ENCODE peak calls at places on chromosomes 12 and 14, in eight cellular contexts. T is testis, L is thyroid gland, B is ovary, N is uterus, P is body of pancreas, M is stomach, V is IMR-90. D is an unnamed sample.

GRCh38 chr14:63405715-63406114 is 87.0 kb upstream of the GPHB5 start:
- DNase-seq in T (no peak), B (no peak), L (no peak), M (no peak), N (no peak), P (no peak), V (no peak), D (no peak)

GRCh38 chr12:60805340-60805739 is 1209.5 kb downstream of the SLC16A7 start:
- DNase-seq in L (peak; percentile 29), P (no peak), V (no peak), T (no peak), M (no peak), N (no peak), B (no peak), D (no peak)

GRCh38 chr14:53921027-53921426 is 35.6 kb downstream of the BMP4 start:
- DNase-seq in N (no peak), M (no peak), P (no peak), V (no peak), B (no peak), L (no peak), T (no peak), D (no peak)

GRCh38 chr12:42234970-42235369 is 3.1 kb downstream of the YAF2 start:
- DNase-seq in M (no peak), L (no peak), N (peak; percentile 27), P (no peak), B (peak; percentile 17), T (peak; percentile 27), V (peak; percentile 19), D (no peak)

GRCh38 chr12:22459872-22460490 is 84.4 kb downstream of the C2CD5 start:
- DNase-seq in P (no peak), N (no peak), V (peak; percentile 54), B (no peak), M (no peak), L (no peak), T (no peak), D (no peak)

GRCh38 chr14:64232095-64232830 is 61.9 kb downstream of the ESR2 start:
- DNase-seq in P (no peak), L (no peak), N (no peak), V (peak; percentile 96), M (no peak), B (no peak), T (no peak), D (no peak)

GRCh38 chr12:42904683-42905418 is 315.3 kb upstream of the PRICKLE1 start:
- DNase-seq in B (no peak), L (no peak), T (no peak), V (no peak), P (no peak), M (no peak), N (no peak), D (no peak)

GRCh38 chr14:67636361-67636919 is 16.7 kb downstream of the ARG2 start:
- DNase-seq in V (peak; percentile 19), N (no peak), M (no peak), B (no peak), T (no peak), P (no peak), L (peak; percentile 49), D (no peak)

GRCh38 chr12:56220611-56221232 is 1.0 kb downstream of the RNF41 start:
- DNase-seq in T (no peak), P (peak; percentile 7), N (no peak), M (no peak), L (peak; percentile 66), B (no peak), V (peak; percentile 47), D (no peak)

GRCh38 chr12:10131101-10131632 is 1.2 kb upstream of the CLEC7A start:
- DNase-seq in N (no peak), L (no peak), P (no peak), M (no peak), T (no peak), B (no peak), V (no peak), D (no peak)

GRCh38 chr12:87216436-87216835 is 812.8 kb downstream of the C12orf50 start:
- DNase-seq in P (no peak), T (no peak), B (no peak), N (no peak), V (peak; percentile 10), M (no peak), L (no peak), D (no peak)

GRCh38 chr14:56333361-56334279 is 215.4 kb downstream of the PELI2 start:
- DNase-seq in L (no peak), N (no peak), B (no peak), V (peak; percentile 93), T (no peak), P (peak; percentile 12), M (no peak), D (no peak)

GRCh38 chr12:95169368-95169767 is 47.9 kb downstream of the FGD6 start:
- DNase-seq in L (no peak), V (peak; percentile 92), T (no peak), P (peak; percentile 36), B (no peak), N (no peak), M (peak; percentile 33), D (no peak)

GRCh38 chr12:104290320-104290719 is 13.2 kb upstream of the EID3 start:
- DNase-seq in P (no peak), N (no peak), B (no peak), V (no peak), M (no peak), T (no peak), L (no peak), D (no peak)

GRCh38 chr12:104290855-104291254 is 12.7 kb upstream of the EID3 start:
- DNase-seq in L (no peak), V (no peak), B (no peak), P (no peak), T (no peak), M (no peak), N (no peak), D (no peak)

GRCh38 chr12:104285740-104286537 is 17.6 kb upstream of the EID3 start:
- DNase-seq in M (peak; percentile 60), P (no peak), V (peak; percentile 70), N (no peak), L (peak; percentile 77), T (no peak), B (no peak), D (no peak)

GRCh38 chr12:104286538-104287482 is 16.7 kb upstream of the EID3 start:
- DNase-seq in N (peak; percentile 93), L (peak; percentile 96), M (peak; percentile 95), V (peak; percentile 96), T (peak; percentile 96), B (peak; percentile 92), P (peak; percentile 95), D (peak; percentile 95)

GRCh38 chr12:104288635-104289258 is 14.8 kb upstream of the EID3 start:
- DNase-seq in V (peak; percentile 77), T (peak; percentile 89), L (peak; percentile 85), N (peak; percentile 81), P (peak; percentile 88), B (peak; percentile 77), M (peak; percentile 87), D (peak; percentile 82)
- TF ChIP-seq CTCF in V (no peak), T (no peak), L (no peak), N (no peak), P (no peak), B (no peak), M (no peak), D (no peak)

DNA sequence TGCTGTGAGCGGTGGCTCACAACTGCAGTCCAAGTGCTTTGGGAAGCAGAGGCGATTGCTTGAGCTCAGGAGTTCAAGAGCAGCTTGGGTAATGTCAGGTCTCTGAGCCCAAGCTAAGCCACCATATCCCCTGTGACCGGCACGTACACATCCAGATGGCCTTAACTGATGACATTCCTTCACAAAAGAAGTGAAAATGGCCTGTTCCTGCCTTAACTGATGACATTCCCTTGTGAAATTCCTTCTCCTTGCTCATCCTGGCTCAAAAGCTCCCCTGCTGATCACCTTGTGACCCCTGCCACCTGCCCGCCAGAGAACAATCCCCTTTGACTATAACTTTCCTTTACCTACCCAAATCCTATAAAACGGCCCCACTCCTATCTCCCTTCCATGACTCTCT is 48.6 kb downstream of the SLC25A47 start:
- DNase-seq in T (no peak), M (no peak), L (no peak), B (no peak), P (no peak), N (no peak), V (no peak), D (no peak)
- TF ChIP-seq POLR2A in T (no peak), M (no peak), L (no peak), B (no peak), P (no peak), N (no peak), V (no peak), D (no peak)

GRCh38 chr12:12811343-12811742 is 1.8 kb upstream of the DDX47 start:
- DNase-seq in B (no peak), N (no peak), V (no peak), L (no peak), T (no peak), M (no peak), P (no peak), D (no peak)
- H3K4me1 ChIP-seq in B (peaks cover 12% of the 10 kb centered on the region), N (no peaks in the 10 kb centered on the region), V (peaks cover 11% of the 10 kb centered on the region), L (peaks cover 34% of the 10 kb centered on the region), T (peaks cover 47% of the 10 kb centered on the region), M (peaks cover 39% of the 10 kb centered on the region), P (peaks cover 31% of the 10 kb centered on the region), D (peaks cover 12% of the 10 kb centered on the region)

GRCh38 chr12:48744251-48745008 is 27.9 kb upstream of the CCNT1 start:
- DNase-seq in V (no peak), M (no peak), L (no peak), B (no peak), N (no peak), T (no peak), P (no peak), D (no peak)

GRCh38 chr12:48750769-48751356 is 34.4 kb upstream of the CCNT1 start:
- DNase-seq in V (peak; percentile 44), M (no peak), N (no peak), L (no peak), P (no peak), T (no peak), B (no peak), D (no peak)

GRCh38 chr12:48750215-48750614 is 33.7 kb upstream of the CCNT1 start:
- DNase-seq in P (no peak), T (no peak), B (no peak), L (no peak), M (no peak), N (no peak), V (peak; percentile 73), D (no peak)
- TF ChIP-seq CTCF in P (no peak), T (no peak), B (no peak), L (no peak), M (no peak), N (no peak), V (no peak), D (no peak)

DNA sequence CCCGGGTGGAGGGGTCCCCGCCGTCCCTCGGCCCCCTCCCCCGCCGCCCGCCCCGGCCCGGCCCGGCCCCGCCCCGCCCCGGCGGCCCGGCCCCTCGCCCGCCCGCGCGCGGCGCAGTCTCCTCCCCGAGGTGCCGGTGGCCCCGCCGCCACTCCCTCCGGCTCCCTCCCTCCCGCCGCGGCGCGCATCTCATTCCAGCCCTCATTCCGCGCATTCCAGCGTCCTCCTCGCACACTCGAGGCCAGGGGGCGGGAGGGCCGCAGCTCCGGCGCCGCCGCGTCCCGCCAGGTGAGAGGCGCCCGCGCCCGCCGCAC is at the start of gene TEAD4:
- DNase-seq in P (peak; percentile 81), N (peak; percentile 69), T (peak; percentile 44), M (peak; percentile 64), V (peak; percentile 74), B (peak; percentile 40), L (peak; percentile 95), D (no peak)
- TF ChIP-seq POLR2A in P (no peak), N (no peak), T (no peak), M (no peak), V (no peak), B (no peak), L (peak; percentile 79), D (no peak)

GRCh38 chr12:105352049-105352448 is 21.6 kb downstream of the C12orf75 start:
- DNase-seq in N (no peak), V (no peak), B (no peak), T (no peak), L (no peak), P (no peak), M (no peak), D (no peak)
- H3K4me1 ChIP-seq in N (no peaks in the 10 kb centered on the region), V (peaks cover 34% of the 10 kb centered on the region), B (no peaks in the 10 kb centered on the region), T (peaks cover 14% of the 10 kb centered on the region), L (no peaks in the 10 kb centered on the region), P (peaks cover 17% of the 10 kb centered on the region), M (peaks cover 14% of the 10 kb centered on the region), D (no peaks in the 10 kb centered on the region)